ENCODE peak calls at places on chromosomes 2 and 18, in seven cellular contexts. K is cardiac muscle cell, U is heart left ventricle, C is left lung, I is K562, W is HepG2, R is body of pancreas. B is an unnamed sample.

GRCh38 chr2:66437601-66438497 is 2.9 kb downstream of the MEIS1 start:
- DNase-seq in K (peak), U (peak), C (peak), I (no peak), W (no peak), R (peak), B (peak)

GRCh38 chr2:142531375-142531774 is 346.1 kb upstream of the KYNU start:
- DNase-seq in K (no peak), U (no peak), C (no peak), I (no peak), W (no peak), R (no peak), B (no peak)

GRCh38 chr2:189439342-189439741 is 1.9 kb upstream of the WDR75 start:
- DNase-seq in K (no peak), U (no peak), C (no peak), I (no peak), W (peak), R (no peak), B (no peak)

GRCh38 chr18:22455425-22456150 is 37.9 kb upstream of the CTAGE1 start:
- DNase-seq in K (no peak), U (no peak), C (no peak), I (no peak), W (no peak), R (no peak), B (no peak)

GRCh38 chr18:75276813-75277628 is 66.4 kb downstream of the TSHZ1 start:
- DNase-seq in K (no peak), U (no peak), C (no peak), I (no peak), W (no peak), R (no peak), B (no peak)

GRCh38 chr18:12371590-12371989 is 5.4 kb downstream of the AFG3L2 start:
- DNase-seq in K (no peak), U (no peak), C (no peak), I (no peak), W (no peak), R (no peak), B (no peak)

GRCh38 chr18:45156941-45157340 is 458.3 kb upstream of the SLC14A2 start:
- DNase-seq in K (no peak), U (no peak), C (no peak), I (no peak), W (no peak), R (no peak), B (no peak)

GRCh38 chr18:49161627-49162026 is 210.9 kb upstream of the SMAD7 start:
- DNase-seq in K (no peak), U (no peak), C (no peak), I (no peak), W (no peak), R (no peak), B (no peak)

GRCh38 chr2:28269019-28269784 is 123.5 kb upstream of the FOSL2 start:
- DNase-seq in K (no peak), U (no peak), C (no peak), I (peak), W (peak), R (peak), B (peak)

GRCh38 chr2:66366619-66367018 is 68.3 kb upstream of the MEIS1 start:
- DNase-seq in K (no peak), U (no peak), C (no peak), I (no peak), W (no peak), R (no peak), B (no peak)

GRCh38 chr18:48957136-48957535 is 6.4 kb upstream of the SMAD7 start:
- DNase-seq in K (no peak), U (no peak), C (no peak), I (no peak), W (no peak), R (no peak), B (no peak)

GRCh38 chr2:218216674-218217365 is at the start of gene ARPC2:
- DNase-seq in K (peak), U (peak), C (peak), I (peak), W (peak), R (peak), B (peak)
- TF ChIP-seq CTCF in K (no peak), U (no peak), C (peak), I (no peak), W (peak), R (peak), B (no peak)

GRCh38 chr2:121240436-121240835 is 44.6 kb downstream of the TFCP2L1 start:
- DNase-seq in K (no peak), U (no peak), C (no peak), I (no peak), W (no peak), R (no peak), B (no peak)

GRCh38 chr2:121242976-121243375 is 42.0 kb downstream of the TFCP2L1 start:
- DNase-seq in K (no peak), U (no peak), C (no peak), I (no peak), W (no peak), R (no peak), B (no peak)

GRCh38 chr2:121239969-121240368 is 45.0 kb downstream of the TFCP2L1 start:
- DNase-seq in K (no peak), U (no peak), C (no peak), I (no peak), W (no peak), R (no peak), B (no peak)

GRCh38 chr2:121242175-121242875 is 42.7 kb downstream of the TFCP2L1 start:
- DNase-seq in K (no peak), U (no peak), C (no peak), I (no peak), W (no peak), R (no peak), B (no peak)

GRCh38 chr2:121241466-121241865 is 43.5 kb downstream of the TFCP2L1 start:
- DNase-seq in K (no peak), U (no peak), C (no peak), I (no peak), W (no peak), R (no peak), B (no peak)
- H3K27ac ChIP-seq in K (no peak), U (no peak), C (no peak), I (no peak), W (no peak), R (no peak), B (peak)

GRCh38 chr2:47089083-47089464 is 66.0 kb downstream of the STPG4 start:
- DNase-seq in K (no peak), U (no peak), C (no peak), I (peak), W (peak), R (no peak), B (no peak)

GRCh38 chr2:47086571-47086970 is 68.5 kb downstream of the STPG4 start:
- DNase-seq in K (no peak), U (no peak), C (no peak), I (no peak), W (no peak), R (no peak), B (no peak)

GRCh38 chr2:47087051-47087450 is 68.1 kb downstream of the STPG4 start:
- DNase-seq in K (no peak), U (no peak), C (no peak), I (no peak), W (no peak), R (no peak), B (no peak)

GRCh38 chr2:47086054-47086471 is 69.0 kb downstream of the STPG4 start:
- DNase-seq in K (no peak), U (no peak), C (no peak), I (no peak), W (no peak), R (no peak), B (no peak)

DNA sequence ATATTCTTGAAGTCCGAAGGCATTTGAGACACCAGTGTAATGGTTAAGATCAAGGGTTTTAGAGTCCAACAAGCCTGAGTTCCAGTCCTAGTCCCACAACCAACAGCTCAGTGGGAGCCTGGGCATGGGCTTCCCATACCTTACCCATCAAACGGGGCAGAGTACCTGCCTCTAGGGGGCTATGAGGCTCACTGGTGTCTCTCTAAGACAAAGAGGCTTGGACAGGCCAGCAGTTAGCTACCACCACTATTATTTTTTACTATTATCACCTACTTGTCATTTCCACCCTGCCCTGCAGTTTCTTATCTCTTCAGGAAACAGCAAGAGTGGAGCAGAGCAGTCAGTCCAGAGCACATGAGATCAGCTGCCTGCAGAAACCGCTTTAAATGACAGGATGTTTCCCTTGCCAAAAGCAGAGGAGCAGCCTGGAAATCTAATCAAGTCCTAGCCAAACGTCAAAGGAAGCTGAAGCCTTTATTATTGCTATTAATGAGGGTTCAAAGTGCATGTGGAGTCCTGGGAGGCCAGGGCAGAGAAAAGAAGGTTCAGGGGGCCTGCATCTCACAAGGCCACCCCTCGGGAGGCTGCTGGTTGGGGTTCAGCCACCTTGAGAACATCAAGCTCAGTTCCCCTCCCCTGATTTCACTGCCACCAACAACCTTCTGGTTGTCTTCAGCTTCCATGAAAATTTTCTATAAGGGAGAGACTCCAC is 66.6 kb downstream of the STPG4 start:
- DNase-seq in K (no peak), U (peak), C (no peak), I (peak), W (peak), R (no peak), B (no peak)
- TF ChIP-seq CTCF in K (peak), U (peak), C (no peak), I (peak), W (peak), R (no peak), B (no peak)

DNA sequence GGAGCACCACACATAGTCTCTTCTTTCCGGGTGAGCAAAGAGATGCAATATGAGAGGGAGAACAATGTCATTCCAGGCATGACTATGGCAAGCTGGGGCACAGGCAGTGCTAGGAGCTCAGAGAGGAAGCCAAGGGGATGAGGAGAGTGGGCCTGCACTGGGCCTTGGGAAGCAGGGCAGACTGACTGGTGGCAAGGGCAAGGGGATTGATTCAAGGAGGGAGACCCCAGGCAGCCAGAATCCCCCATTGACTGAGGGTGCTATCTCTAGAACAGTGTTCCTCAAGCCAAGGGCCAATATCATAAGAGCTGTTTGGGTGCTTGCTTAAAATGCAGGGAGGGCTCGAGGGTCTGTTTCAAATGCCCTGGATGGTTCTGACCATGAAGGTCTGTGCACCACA is 36.1 kb downstream of the MARCO start:
- DNase-seq in K (no peak), U (no peak), C (no peak), I (no peak), W (no peak), R (no peak), B (no peak)
- H3K27ac ChIP-seq in K (no peak), U (no peak), C (no peak), I (no peak), W (no peak), R (no peak), B (no peak)

B was measured in RWPE1.